ENCODE peak calls at places on chromosomes 4 and X, in five cellular contexts. O, D, M, U and F are unnamed samples.

GRCh38 chr4:86939737-86940141 is 4.9 kb downstream of the AFF1 start:
- DNase-seq in O (no peak), D (no peak), U (no peak), M (no peak), F (no peak)

GRCh38 chr4:131091896-131092295 is 1995.9 kb downstream of the C4orf33 start:
- DNase-seq in M (peak; percentile 64), D (no peak), U (no peak), O (no peak), F (no peak)

GRCh38 chr4:168174308-168174707 is 82.0 kb downstream of the ANXA10 start:
- DNase-seq in O (no peak), D (no peak), M (no peak), U (no peak), F (no peak)

GRCh38 chr4:114264877-114265291 is 285.4 kb upstream of the ARSJ start:
- DNase-seq in U (no peak), D (no peak), O (no peak), M (peak; percentile 76), F (no peak)

GRCh38 chrX:131826572-131826971 is 196.5 kb upstream of the STK26 start:
- DNase-seq in O (no peak), U (no peak), M (no peak), D (no peak), F (no peak)

GRCh38 chrX:134235236-134235635 is 1.7 kb upstream of the CCDC160 start:
- DNase-seq in D (no peak), M (no peak), O (no peak), U (no peak), F (no peak)

GRCh38 chr4:80740375-80740774 is 290.1 kb upstream of the BMP3 start:
- DNase-seq in U (no peak), M (no peak), D (no peak), O (no peak), F (no peak)

GRCh38 chrX:51737062-51737461 is 6.2 kb upstream of the GSPT2 start:
- DNase-seq in M (no peak), O (no peak), D (no peak), U (no peak), F (no peak)

GRCh38 chr4:122703868-122704267 is 28.6 kb upstream of the BBS12 start:
- DNase-seq in O (no peak), U (no peak), D (no peak), M (peak; percentile 24), F (no peak)

GRCh38 chrX:53071604-53072417 is 10.4 kb upstream of the TSPYL2 start:
- DNase-seq in M (peak; percentile 52), U (no peak), O (peak; percentile 79), D (peak; percentile 37), F (no peak)

GRCh38 chr4:169988252-169988651 is 37.9 kb downstream of the MFAP3L start:
- DNase-seq in U (no peak), M (no peak), O (no peak), D (no peak), F (no peak)

GRCh38 chrX:111519215-111519614 is 7.8 kb downstream of the SERTM2 start:
- DNase-seq in O (no peak), U (no peak), D (no peak), M (peak; percentile 87), F (no peak)

GRCh38 chrX:140766024-140766611 is 56.6 kb downstream of the LINC00632 start:
- DNase-seq in U (peak; percentile 31), D (peak; percentile 44), M (peak; percentile 74), O (peak; percentile 52), F (no peak)

DNA sequence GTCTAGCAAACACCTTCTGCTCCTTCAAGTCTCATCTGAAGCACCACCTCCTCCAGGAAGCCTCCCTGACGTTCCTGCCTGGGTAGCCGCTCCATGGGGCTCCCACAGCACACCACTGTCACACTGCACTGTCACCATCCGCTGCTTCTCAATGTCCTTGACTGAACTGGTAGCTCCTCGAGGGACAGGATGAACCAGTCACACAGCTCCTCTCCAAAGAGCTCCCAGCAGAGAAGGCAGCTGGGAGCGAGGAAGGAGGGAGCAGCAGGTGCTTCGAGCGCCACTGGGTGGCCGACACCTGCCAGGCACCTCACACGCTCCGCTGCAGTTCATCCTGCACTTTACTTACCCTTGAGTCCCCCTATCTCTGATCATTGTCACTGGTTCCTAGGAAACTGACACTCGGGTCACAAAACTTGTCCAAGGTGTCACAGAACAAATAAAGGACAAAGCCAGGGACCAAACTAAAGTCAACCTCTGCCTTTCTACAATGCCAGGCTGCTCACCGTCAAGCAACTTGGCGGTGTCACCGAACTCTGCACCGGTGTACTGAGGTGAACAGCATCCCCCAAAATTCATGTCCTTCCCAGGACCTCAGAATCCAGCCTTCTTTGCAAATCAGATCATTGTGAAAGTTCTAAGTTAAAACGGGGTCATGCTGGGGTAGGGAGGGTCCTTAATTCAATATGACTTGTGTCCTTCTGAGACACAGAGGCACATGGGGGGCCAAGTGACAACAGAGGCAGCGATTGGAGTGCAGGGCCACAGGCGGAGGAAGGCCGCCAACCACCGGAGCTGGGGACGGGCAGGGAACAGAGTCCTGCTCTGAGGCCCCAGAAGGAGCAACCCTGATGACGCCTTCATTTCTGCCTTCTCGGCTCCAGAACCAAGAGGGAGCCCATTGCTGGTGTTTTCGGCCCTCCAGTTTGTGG is 5.5 kb upstream of the S100P start:
- DNase-seq in D (no peak), M (no peak), U (no peak), O (no peak), F (no peak)
- TF ChIP-seq CTCF in D (peak; percentile 55), M (no peak), U (no peak), O (no peak), F (no peak)

DNA sequence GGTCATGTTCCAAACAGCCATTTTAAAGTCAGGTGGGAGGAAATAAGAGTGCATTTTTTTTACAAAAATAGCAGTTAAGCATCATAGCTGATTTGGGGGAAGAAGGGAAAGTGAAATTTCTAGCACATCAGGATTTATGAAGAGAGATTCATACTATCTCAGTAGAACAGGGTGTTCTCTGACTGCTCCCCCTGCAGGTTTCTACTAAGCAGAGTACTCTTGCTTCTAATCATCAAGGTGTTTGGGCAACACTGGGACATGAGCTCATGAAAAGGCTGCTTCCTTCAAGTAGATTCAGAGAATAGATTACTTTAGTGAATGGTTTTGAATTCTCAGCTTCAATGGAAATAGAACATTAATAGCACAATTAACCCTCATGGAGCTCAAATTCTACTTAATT is 591.4 kb upstream of the PCDH10 start:
- DNase-seq in M (no peak), O (no peak), U (no peak), D (no peak), F (no peak)
- TF ChIP-seq CTCF in M (peak; percentile 22), O (no peak), U (no peak), D (peak; percentile 34), F (no peak)

GRCh38 chrX:27915617-27916016 is 65.6 kb downstream of the DCAF8L1 start:
- DNase-seq in U (no peak), D (no peak), M (no peak), O (no peak), F (no peak)

GRCh38 chrX:27924718-27925117 is 56.5 kb downstream of the DCAF8L1 start:
- DNase-seq in M (no peak), O (no peak), U (no peak), D (no peak), F (no peak)

GRCh38 chrX:27917713-27918500 is 63.3 kb downstream of the DCAF8L1 start:
- DNase-seq in O (no peak), U (no peak), D (no peak), M (no peak), F (no peak)

GRCh38 chrX:27924261-27924660 is 57.0 kb downstream of the DCAF8L1 start:
- DNase-seq in O (no peak), U (no peak), D (no peak), M (no peak), F (no peak)

GRCh38 chrX:27918799-27919198 is 62.5 kb downstream of the DCAF8L1 start:
- DNase-seq in D (no peak), O (peak; percentile 7), M (peak; percentile 28), U (no peak), F (no peak)
- TF ChIP-seq CTCF in D (peak; percentile 28), O (no peak), M (no peak), U (no peak), F (no peak)

GRCh38 chr4:133096972-133097371 is 52.1 kb upstream of the PCDH10 start:
- DNase-seq in O (no peak), M (no peak), D (no peak), U (no peak), F (no peak)

GRCh38 chr4:133102612-133103409 is 46.3 kb upstream of the PCDH10 start:
- DNase-seq in D (no peak), U (no peak), M (no peak), O (no peak), F (no peak)
- TF ChIP-seq CTCF in D (no peak), U (no peak), M (no peak), O (no peak), F (no peak)

DNA sequence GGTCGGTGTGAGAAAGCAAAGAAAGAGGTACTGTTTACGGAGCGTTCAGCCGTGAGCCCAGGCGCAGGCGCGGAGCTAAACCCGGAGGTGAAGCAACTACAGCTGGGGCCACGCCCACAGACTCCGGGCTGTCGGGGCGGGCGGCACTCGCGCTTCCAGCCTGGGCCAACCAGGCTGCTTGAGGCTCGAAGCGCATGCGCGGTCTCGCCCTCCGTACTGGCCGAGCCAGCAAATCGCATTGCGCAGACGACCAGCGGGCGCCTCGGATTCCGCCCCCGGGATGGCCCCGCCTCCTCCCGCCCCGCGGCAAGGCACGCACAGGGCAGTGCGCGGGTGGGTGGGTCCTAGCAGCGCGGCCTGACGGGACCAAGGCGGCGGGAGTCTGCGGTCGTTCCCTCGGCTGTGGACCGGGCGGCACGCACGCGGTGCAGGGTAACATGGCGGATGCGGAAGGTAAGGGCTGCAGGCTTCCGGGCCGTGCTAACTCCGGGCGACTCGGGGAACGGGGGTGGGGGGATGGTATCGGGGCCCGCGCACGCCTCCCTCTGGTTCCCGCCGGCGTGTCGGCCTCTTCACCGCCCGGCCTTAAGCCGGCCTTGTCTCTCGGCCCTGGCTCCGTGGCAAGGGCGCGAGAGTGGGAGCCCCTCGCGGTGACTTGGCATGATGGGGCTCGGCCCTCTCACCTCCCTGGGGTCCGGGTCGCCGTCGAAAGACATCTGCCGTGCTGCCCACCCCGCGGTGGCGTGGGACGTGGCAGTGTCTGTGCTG is at the start of gene DKC1:
- DNase-seq in D (peak; percentile 87), U (peak; percentile 88), O (peak; percentile 96), M (peak; percentile 96), F (peak; percentile 87)
- TF ChIP-seq CTCF in D (no peak), U (peak; percentile 18), O (no peak), M (peak; percentile 11), F (peak; percentile 3)

DNA sequence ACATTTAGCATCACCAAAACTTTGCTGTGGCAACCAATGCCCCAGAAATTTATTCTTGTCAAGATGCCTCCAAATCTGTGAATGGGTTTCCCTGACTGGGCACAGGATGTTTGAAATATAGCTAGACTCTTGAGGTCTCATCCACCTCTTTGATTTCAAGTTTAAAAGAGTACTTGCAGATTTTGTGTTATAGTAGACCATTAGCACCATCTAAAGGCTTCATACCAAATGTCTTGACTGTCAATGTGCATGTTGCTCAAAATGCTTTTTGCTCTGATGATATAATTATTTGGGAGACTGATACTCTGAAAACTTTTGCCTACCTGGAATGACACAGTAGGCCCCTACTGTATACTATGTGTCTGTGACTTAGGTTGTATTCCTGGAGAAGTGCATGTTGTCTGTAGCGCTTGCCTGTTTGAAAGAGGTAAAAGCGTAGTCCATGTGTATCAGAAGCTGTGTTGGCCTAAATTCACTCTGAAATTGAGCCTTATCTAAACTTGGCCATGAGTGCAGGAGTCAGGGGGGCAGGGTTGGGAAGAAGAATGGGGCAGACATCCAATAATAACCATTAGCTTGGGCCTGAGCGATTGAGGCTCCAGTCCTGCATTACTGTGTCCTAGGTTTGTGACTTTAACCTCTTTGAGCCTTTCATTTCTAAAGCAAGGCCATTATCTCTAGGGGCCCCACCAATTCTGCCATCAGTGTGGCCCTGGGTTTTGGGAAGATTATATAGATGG is 33.8 kb downstream of the NDP start:
- DNase-seq in O (no peak), M (peak; percentile 10), U (no peak), D (no peak), F (no peak)
- TF ChIP-seq CTCF in O (no peak), M (no peak), U (no peak), D (no peak), F (no peak)

GRCh38 chrX:21972721-21973120 is 32.2 kb downstream of the SMS start:
- DNase-seq in D (no peak), U (no peak), O (no peak), M (peak; percentile 84), F (no peak)
- TF ChIP-seq CTCF in D (peak; percentile 10), U (no peak), O (no peak), M (peak; percentile 10), F (no peak)